ENCODE peak calls at places on chromosomes 11 and 22, in four cellular contexts. One of them, this sample, is unnamed.

GRCh38 chr11:126669416-126669815 is 313.9 kb downstream of the ST3GAL4 start:
- DNase-seq in AG04450: peak
- DNase-seq in activated effector memory CD4-positive, alpha-beta T cell treated with anti-CD3 and anti-CD28 coated beads, Interleukin-2, amount 50 U/mL, for 16 hours: no peak
- DNase-seq in hepatocyte: no peak
- DNase-seq in this sample: no peak

GRCh38 chr11:5300246-5300645 is 1.5 kb downstream of the OR51B4 start:
- DNase-seq in AG04450: no peak
- DNase-seq in activated effector memory CD4-positive, alpha-beta T cell treated with anti-CD3 and anti-CD28 coated beads, Interleukin-2, amount 50 U/mL, for 16 hours: no peak
- DNase-seq in hepatocyte: no peak
- DNase-seq in this sample: no peak

GRCh38 chr11:69122337-69122641 is 33.4 kb upstream of the SMIM38 start:
- DNase-seq in hepatocyte: no peak
- DNase-seq in AG04450: no peak
- DNase-seq in activated effector memory CD4-positive, alpha-beta T cell treated with anti-CD3 and anti-CD28 coated beads, Interleukin-2, amount 50 U/mL, for 16 hours: peak
- DNase-seq in this sample: peak

GRCh38 chr11:91664521-91664920 is 560.1 kb upstream of the FAT3 start:
- DNase-seq in AG04450: no peak
- DNase-seq in activated effector memory CD4-positive, alpha-beta T cell treated with anti-CD3 and anti-CD28 coated beads, Interleukin-2, amount 50 U/mL, for 16 hours: no peak
- DNase-seq in hepatocyte: no peak
- DNase-seq in this sample: no peak

GRCh38 chr11:119450590-119450989 is 27.6 kb upstream of the THY1 start:
- DNase-seq in activated effector memory CD4-positive, alpha-beta T cell treated with anti-CD3 and anti-CD28 coated beads, Interleukin-2, amount 50 U/mL, for 16 hours: no peak
- DNase-seq in hepatocyte: no peak
- DNase-seq in AG04450: no peak
- DNase-seq in this sample: no peak

GRCh38 chr11:115321602-115322289 is 182.5 kb downstream of the CADM1 start:
- DNase-seq in hepatocyte: no peak
- DNase-seq in activated effector memory CD4-positive, alpha-beta T cell treated with anti-CD3 and anti-CD28 coated beads, Interleukin-2, amount 50 U/mL, for 16 hours: no peak
- DNase-seq in AG04450: no peak
- DNase-seq in this sample: no peak

GRCh38 chr11:119671561-119672015 is 57.4 kb downstream of the NECTIN1 start:
- DNase-seq in activated effector memory CD4-positive, alpha-beta T cell treated with anti-CD3 and anti-CD28 coated beads, Interleukin-2, amount 50 U/mL, for 16 hours: no peak
- DNase-seq in AG04450: peak
- DNase-seq in hepatocyte: no peak
- DNase-seq in this sample: no peak

GRCh38 chr11:73257342-73258103 is 14.6 kb upstream of the P2RY6 start:
- DNase-seq in AG04450: peak
- DNase-seq in activated effector memory CD4-positive, alpha-beta T cell treated with anti-CD3 and anti-CD28 coated beads, Interleukin-2, amount 50 U/mL, for 16 hours: peak
- DNase-seq in hepatocyte: no peak
- DNase-seq in this sample: peak

GRCh38 chr11:96744697-96745096 is 354.9 kb downstream of the JRKL start:
- DNase-seq in hepatocyte: no peak
- DNase-seq in AG04450: no peak
- DNase-seq in activated effector memory CD4-positive, alpha-beta T cell treated with anti-CD3 and anti-CD28 coated beads, Interleukin-2, amount 50 U/mL, for 16 hours: no peak
- DNase-seq in this sample: no peak

GRCh38 chr11:48054994-48055291 is 74.6 kb downstream of the PTPRJ start:
- DNase-seq in hepatocyte: no peak
- DNase-seq in activated effector memory CD4-positive, alpha-beta T cell treated with anti-CD3 and anti-CD28 coated beads, Interleukin-2, amount 50 U/mL, for 16 hours: no peak
- DNase-seq in AG04450: no peak
- DNase-seq in this sample: no peak

GRCh38 chr11:107830915-107831540 is 27.6 kb downstream of the SLC35F2 start:
- DNase-seq in activated effector memory CD4-positive, alpha-beta T cell treated with anti-CD3 and anti-CD28 coated beads, Interleukin-2, amount 50 U/mL, for 16 hours: no peak
- DNase-seq in AG04450: no peak
- DNase-seq in hepatocyte: no peak
- DNase-seq in this sample: no peak

GRCh38 chr22:33303109-33303508 is 244.9 kb upstream of the SYN3 start:
- DNase-seq in AG04450: no peak
- DNase-seq in hepatocyte: no peak
- DNase-seq in activated effector memory CD4-positive, alpha-beta T cell treated with anti-CD3 and anti-CD28 coated beads, Interleukin-2, amount 50 U/mL, for 16 hours: no peak
- DNase-seq in this sample: no peak